ENCODE peak calls at places on chromosomes 1 and 21, in five cellular contexts. One of them, this sample, is unnamed.

GRCh38 chr1:108046021-108046420 is 81.0 kb upstream of the VAV3 start:
- DNase-seq in WTC11: no peak
- DNase-seq in mucosa of descending colon: no peak
- DNase-seq in left ventricle myocardium inferior: no peak
- DNase-seq in right lobe of liver: no peak
- DNase-seq in this sample: no peak

GRCh38 chr1:12475947-12476346 is 142.1 kb downstream of the DHRS3 start:
- DNase-seq in right lobe of liver: no peak
- DNase-seq in mucosa of descending colon: no peak
- DNase-seq in WTC11: no peak
- DNase-seq in left ventricle myocardium inferior: no peak
- DNase-seq in this sample: no peak

GRCh38 chr1:214248294-214249082 is 32.5 kb upstream of the SMYD2 start:
- DNase-seq in right lobe of liver: no peak
- DNase-seq in mucosa of descending colon: no peak
- DNase-seq in WTC11: no peak
- DNase-seq in left ventricle myocardium inferior: no peak
- DNase-seq in this sample: no peak

GRCh38 chr21:23111070-23111605 is 2112.9 kb downstream of the NCAM2 start:
- DNase-seq in mucosa of descending colon: no peak
- DNase-seq in right lobe of liver: no peak
- DNase-seq in WTC11: no peak
- DNase-seq in left ventricle myocardium inferior: no peak
- DNase-seq in this sample: no peak

GRCh38 chr1:211292411-211292810 is 33.2 kb downstream of the RCOR3 start:
- DNase-seq in right lobe of liver: no peak
- DNase-seq in left ventricle myocardium inferior: no peak
- DNase-seq in WTC11: no peak
- DNase-seq in mucosa of descending colon: no peak
- DNase-seq in this sample: no peak

GRCh38 chr1:53521900-53522552 is 62.8 kb downstream of the DMRTB1 start:
- DNase-seq in right lobe of liver: no peak
- DNase-seq in mucosa of descending colon: no peak
- DNase-seq in WTC11: no peak
- DNase-seq in left ventricle myocardium inferior: no peak
- DNase-seq in this sample: no peak

GRCh38 chr1:61273861-61274260 is 191.5 kb downstream of the NFIA start:
- DNase-seq in mucosa of descending colon: no peak
- DNase-seq in left ventricle myocardium inferior: no peak
- DNase-seq in right lobe of liver: no peak
- DNase-seq in WTC11: no peak
- DNase-seq in this sample: no peak

GRCh38 chr21:38733973-38734546 is 71.7 kb upstream of the ETS2 start:
- DNase-seq in WTC11: peak
- DNase-seq in left ventricle myocardium inferior: peak
- DNase-seq in mucosa of descending colon: peak
- DNase-seq in right lobe of liver: peak
- DNase-seq in this sample: peak

GRCh38 chr21:33374080-33374873 is 28.9 kb upstream of the IFNGR2 start:
- DNase-seq in mucosa of descending colon: peak
- DNase-seq in right lobe of liver: peak
- DNase-seq in WTC11: peak
- DNase-seq in left ventricle myocardium inferior: peak
- DNase-seq in this sample: no peak

GRCh38 chr1:157004286-157004685 is 41.3 kb downstream of the ARHGEF11 start:
- DNase-seq in left ventricle myocardium inferior: no peak
- DNase-seq in WTC11: no peak
- DNase-seq in mucosa of descending colon: no peak
- DNase-seq in right lobe of liver: no peak
- DNase-seq in this sample: no peak

GRCh38 chr1:91819038-91819788 is 66.7 kb downstream of the TGFBR3 start:
- DNase-seq in right lobe of liver: no peak
- DNase-seq in WTC11: no peak
- DNase-seq in left ventricle myocardium inferior: no peak
- DNase-seq in mucosa of descending colon: no peak
- DNase-seq in this sample: no peak

GRCh38 chr1:204979306-204979705 is 63.7 kb upstream of the CNTN2 start:
- DNase-seq in WTC11: no peak
- DNase-seq in right lobe of liver: no peak
- DNase-seq in left ventricle myocardium inferior: no peak
- DNase-seq in mucosa of descending colon: no peak
- DNase-seq in this sample: no peak

GRCh38 chr1:68174173-68175113 is 57.9 kb downstream of the WLS start:
- DNase-seq in right lobe of liver: no peak
- DNase-seq in WTC11: no peak
- DNase-seq in mucosa of descending colon: peak
- DNase-seq in left ventricle myocardium inferior: no peak
- DNase-seq in this sample: peak

GRCh38 chr1:171219751-171220385 is 28.4 kb upstream of the FMO1 start:
- DNase-seq in mucosa of descending colon: no peak
- DNase-seq in left ventricle myocardium inferior: no peak
- DNase-seq in WTC11: peak
- DNase-seq in right lobe of liver: no peak
- DNase-seq in this sample: no peak

GRCh38 chr1:171222961-171223360 is 25.3 kb upstream of the FMO1 start:
- DNase-seq in left ventricle myocardium inferior: peak
- DNase-seq in WTC11: no peak
- DNase-seq in right lobe of liver: no peak
- DNase-seq in mucosa of descending colon: no peak
- DNase-seq in this sample: no peak

GRCh38 chr1:171221665-171222591 is 26.4 kb upstream of the FMO1 start:
- DNase-seq in WTC11: no peak
- DNase-seq in right lobe of liver: no peak
- DNase-seq in mucosa of descending colon: no peak
- DNase-seq in left ventricle myocardium inferior: no peak
- DNase-seq in this sample: no peak

GRCh38 chr1:171218661-171219060 is 29.6 kb upstream of the FMO1 start:
- DNase-seq in mucosa of descending colon: no peak
- DNase-seq in right lobe of liver: no peak
- DNase-seq in left ventricle myocardium inferior: no peak
- DNase-seq in WTC11: no peak
- DNase-seq in this sample: no peak

GRCh38 chr1:171220551-171221175 is 27.6 kb upstream of the FMO1 start:
- DNase-seq in WTC11: peak
- DNase-seq in left ventricle myocardium inferior: no peak
- DNase-seq in right lobe of liver: no peak
- DNase-seq in mucosa of descending colon: no peak
- DNase-seq in this sample: peak
- TF ChIP-seq CTCF in WTC11: no peak
- TF ChIP-seq CTCF in left ventricle myocardium inferior: no peak
- TF ChIP-seq CTCF in right lobe of liver: no peak
- TF ChIP-seq CTCF in mucosa of descending colon: no peak
- TF ChIP-seq CTCF in this sample: no peak

GRCh38 chr1:103187673-103188072 is 79.4 kb upstream of the COL11A1 start:
- DNase-seq in left ventricle myocardium inferior: no peak
- DNase-seq in mucosa of descending colon: no peak
- DNase-seq in WTC11: no peak
- DNase-seq in right lobe of liver: no peak
- DNase-seq in this sample: no peak
- TF ChIP-seq CTCF in left ventricle myocardium inferior: no peak
- TF ChIP-seq CTCF in mucosa of descending colon: no peak
- TF ChIP-seq CTCF in WTC11: no peak
- TF ChIP-seq CTCF in right lobe of liver: no peak
- TF ChIP-seq CTCF in this sample: no peak

DNA sequence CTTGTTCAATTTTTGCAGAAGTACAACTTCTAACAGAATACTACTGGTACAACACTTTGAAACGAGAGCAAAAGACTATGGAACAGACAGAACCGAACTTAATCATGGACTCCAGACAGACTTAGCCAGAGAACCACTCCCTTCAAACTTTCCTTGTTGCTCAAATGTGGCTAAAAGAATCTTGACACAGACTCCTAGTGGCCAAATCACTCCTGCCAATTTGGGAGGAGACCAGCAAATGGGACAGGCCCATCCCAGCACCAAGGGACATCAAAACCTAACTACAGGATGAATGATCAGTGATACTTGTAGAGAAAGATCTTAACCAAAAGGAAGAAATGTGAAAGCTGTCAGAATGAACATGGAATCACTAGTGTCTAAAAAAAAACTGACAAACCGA is 154.0 kb downstream of the MATN1 start:
- DNase-seq in left ventricle myocardium inferior: no peak
- DNase-seq in right lobe of liver: no peak
- DNase-seq in WTC11: no peak
- DNase-seq in mucosa of descending colon: no peak
- DNase-seq in this sample: no peak
- TF ChIP-seq CTCF in left ventricle myocardium inferior: no peak
- TF ChIP-seq CTCF in right lobe of liver: no peak
- TF ChIP-seq CTCF in WTC11: no peak
- TF ChIP-seq CTCF in mucosa of descending colon: no peak
- TF ChIP-seq CTCF in this sample: no peak

GRCh38 chr21:46145840-46146691 is 9.3 kb downstream of the FTCD start:
- DNase-seq in WTC11: peak
- DNase-seq in left ventricle myocardium inferior: no peak
- DNase-seq in right lobe of liver: peak
- DNase-seq in mucosa of descending colon: no peak
- DNase-seq in this sample: no peak

GRCh38 chr21:46150073-46150472 is 5.3 kb downstream of the FTCD start:
- DNase-seq in WTC11: peak
- DNase-seq in right lobe of liver: peak
- DNase-seq in left ventricle myocardium inferior: no peak
- DNase-seq in mucosa of descending colon: peak
- DNase-seq in this sample: no peak

GRCh38 chr21:46149205-46149901 is 6.0 kb downstream of the FTCD start:
- DNase-seq in mucosa of descending colon: peak
- DNase-seq in right lobe of liver: peak
- DNase-seq in WTC11: peak
- DNase-seq in left ventricle myocardium inferior: no peak
- DNase-seq in this sample: no peak

GRCh38 chr21:46146856-46147255 is 8.5 kb downstream of the FTCD start:
- DNase-seq in right lobe of liver: no peak
- DNase-seq in left ventricle myocardium inferior: no peak
- DNase-seq in WTC11: no peak
- DNase-seq in mucosa of descending colon: peak
- DNase-seq in this sample: no peak

GRCh38 chr21:46148106-46148505 is 7.3 kb downstream of the FTCD start:
- DNase-seq in mucosa of descending colon: peak
- DNase-seq in left ventricle myocardium inferior: no peak
- DNase-seq in right lobe of liver: no peak
- DNase-seq in WTC11: peak
- DNase-seq in this sample: no peak
- TF ChIP-seq CTCF in mucosa of descending colon: no peak
- TF ChIP-seq CTCF in left ventricle myocardium inferior: no peak
- TF ChIP-seq CTCF in right lobe of liver: no peak
- TF ChIP-seq CTCF in WTC11: no peak
- TF ChIP-seq CTCF in this sample: no peak

GRCh38 chr1:89475269-89475668 is 49.4 kb upstream of the LRRC8B start:
- DNase-seq in mucosa of descending colon: no peak
- DNase-seq in left ventricle myocardium inferior: no peak
- DNase-seq in WTC11: no peak
- DNase-seq in right lobe of liver: no peak
- DNase-seq in this sample: no peak
- TF ChIP-seq CTCF in mucosa of descending colon: no peak
- TF ChIP-seq CTCF in left ventricle myocardium inferior: no peak
- TF ChIP-seq CTCF in WTC11: no peak
- TF ChIP-seq CTCF in right lobe of liver: no peak
- TF ChIP-seq CTCF in this sample: no peak

DNA sequence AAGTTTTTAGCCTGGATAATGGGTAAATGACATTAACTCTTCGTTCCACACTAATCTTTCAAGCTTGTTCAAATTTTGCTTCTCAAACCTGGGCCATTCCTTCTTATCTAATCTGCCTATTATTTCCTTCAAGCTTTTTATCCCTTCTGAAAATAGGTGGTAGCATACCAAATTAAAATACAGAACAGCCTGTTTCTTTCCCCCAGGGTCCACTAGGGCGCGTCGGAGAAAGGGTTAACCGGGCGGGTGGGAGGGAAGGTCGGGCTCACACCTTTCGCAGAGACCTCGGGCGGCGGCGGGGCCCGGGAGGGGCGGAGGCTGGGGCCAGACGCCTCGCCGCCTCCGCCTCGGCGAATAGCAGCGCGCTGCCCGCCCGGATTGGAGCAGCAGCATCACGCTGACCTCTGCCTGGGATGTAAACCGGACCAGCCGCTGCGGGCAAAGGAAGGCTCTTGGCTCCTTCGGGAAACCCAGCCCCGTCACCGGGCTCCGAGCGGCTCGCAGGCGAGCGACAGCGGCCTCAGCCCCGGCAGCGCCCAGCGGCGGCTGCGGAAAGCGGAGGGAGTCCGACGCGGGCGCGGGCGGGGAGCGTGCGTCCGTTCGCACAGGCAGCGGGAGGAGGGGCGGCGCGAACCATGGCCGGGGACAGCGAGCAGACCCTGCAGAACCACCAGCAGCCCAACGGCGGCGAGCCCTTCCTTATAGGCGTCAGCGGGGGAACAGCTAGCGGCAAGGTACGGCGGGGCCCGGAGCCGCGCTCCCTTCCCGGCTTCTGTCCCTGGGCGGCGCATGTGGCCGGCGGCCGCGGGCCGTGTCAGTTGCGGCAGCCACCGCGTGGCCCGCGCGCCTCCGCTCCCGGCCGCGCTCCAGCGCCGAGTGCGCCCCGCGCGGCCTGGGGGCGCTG is at the start of gene UCK2:
- DNase-seq in right lobe of liver: peak
- DNase-seq in mucosa of descending colon: peak
- DNase-seq in WTC11: peak
- DNase-seq in left ventricle myocardium inferior: peak
- DNase-seq in this sample: peak
- TF ChIP-seq CTCF in right lobe of liver: no peak
- TF ChIP-seq CTCF in mucosa of descending colon: no peak
- TF ChIP-seq CTCF in WTC11: no peak
- TF ChIP-seq CTCF in left ventricle myocardium inferior: peak
- TF ChIP-seq CTCF in this sample: peak

This sample was measured in neural crest cell.